ENCODE peak calls at places on chromosomes 11 and 22, in six cellular contexts. W is T-helper 2 cell, J is GM23338, D is stomach, F is NCI-H1417, L is dorsolateral prefrontal cortex. T is an unnamed sample.

GRCh38 chr22:49361164-49361563 is 466.5 kb downstream of the BRD1 start:
- DNase-seq in W (no peak), J (no peak), D (no peak), F (no peak), L (no peak), T (no peak)

GRCh38 chr11:16191852-16192240 is 164.5 kb downstream of the SOX6 start:
- DNase-seq in W (no peak), J (no peak), D (no peak), F (peak; percentile 76), L (no peak), T (no peak)

GRCh38 chr11:43736502-43737193 is 56.1 kb downstream of the HSD17B12 start:
- DNase-seq in W (no peak), J (no peak), D (no peak), F (peak; percentile 3), L (no peak), T (no peak)

GRCh38 chr22:17828502-17829080 is 54.3 kb upstream of the BID start:
- DNase-seq in W (no peak), J (no peak), D (no peak), F (no peak), L (no peak), T (no peak)

GRCh38 chr11:130548491-130548833 is 100.0 kb downstream of the ADAMTS15 start:
- DNase-seq in W (no peak), J (no peak), D (no peak), F (no peak), L (no peak), T (no peak)

GRCh38 chr11:67033661-67034166 is 10.8 kb downstream of the SYT12 start:
- DNase-seq in W (no peak), J (no peak), D (no peak), F (no peak), L (peak; percentile 59), T (no peak)

GRCh38 chr11:131056036-131056435 is 139.8 kb upstream of the SNX19 start:
- DNase-seq in W (no peak), J (no peak), D (no peak), F (no peak), L (no peak), T (no peak)

GRCh38 chr22:19285831-19286230 is 5.7 kb downstream of the CLTCL1 start:
- DNase-seq in W (no peak), J (no peak), D (no peak), F (no peak), L (no peak), T (no peak)

GRCh38 chr11:8060801-8061554 is 20.0 kb upstream of the TUB start:
- DNase-seq in W (no peak), J (no peak), D (peak; percentile 18), F (no peak), L (peak; percentile 50), T (no peak)

GRCh38 chr22:45170001-45170466 is 6.3 kb downstream of the NUP50 start:
- DNase-seq in W (no peak), J (no peak), D (no peak), F (no peak), L (no peak), T (no peak)

GRCh38 chr22:31218565-31219262 is 6.6 kb downstream of the LIMK2 start:
- DNase-seq in W (no peak), J (no peak), D (no peak), F (no peak), L (no peak), T (no peak)

GRCh38 chr11:44978279-44978960 is 27.7 kb upstream of the TP53I11 start:
- DNase-seq in W (no peak), J (no peak), D (no peak), F (no peak), L (no peak), T (no peak)

GRCh38 chr11:8338138-8338537 is 74.5 kb upstream of the LMO1 start:
- DNase-seq in W (no peak), J (peak; percentile 74), D (peak; percentile 58), F (peak; percentile 35), L (peak; percentile 66), T (no peak)

GRCh38 chr11:121473064-121473777 is 20.5 kb upstream of the SORL1-AS1 start:
- DNase-seq in W (no peak), J (no peak), D (no peak), F (no peak), L (no peak), T (no peak)

T was measured in activated CD8-positive, alpha-beta memory T cell treated with anti-CD3 and anti-CD28 coated beads, Interleukin-2, amount 50 U/mL, for 4 hours.